ENCODE peak calls at places on chromosome 12, in seven cellular contexts. M is ascending aorta, V is AG09319, S is uterus, I is HFFc6, F is neural crest cell, N is ovary. W is an unnamed sample.
A peak's percentile ranks its signal among the peaks of the same experiment; 100 is the strongest.

GRCh38 chr12:94534761-94535613 is 75.3 kb upstream of the CEP83 start:
- DNase-seq in M (no peak), V (no peak), S (no peak), I (no peak), F (peak; percentile 26), N (no peak), W (no peak)

GRCh38 chr12:4589941-4590340 is 27.9 kb downstream of the DYRK4 start:
- DNase-seq in M (no peak), V (no peak), S (no peak), I (no peak), F (no peak), N (no peak), W (no peak)

GRCh38 chr12:116955382-116956021 is 44.8 kb downstream of the FBXW8 start:
- DNase-seq in M (no peak), V (no peak), S (no peak), I (no peak), F (no peak), N (no peak), W (no peak)

GRCh38 chr12:11228268-11228879 is 41.1 kb downstream of the PRB3 start:
- DNase-seq in M (no peak), V (no peak), S (no peak), I (peak; percentile 19), F (peak; percentile 53), N (no peak), W (peak; percentile 24)

GRCh38 chr12:22416831-22417230 is 82.3 kb upstream of the ST8SIA1 start:
- DNase-seq in M (no peak), V (no peak), S (no peak), I (no peak), F (no peak), N (no peak), W (no peak)

GRCh38 chr12:111349748-111350520 is 19.0 kb downstream of the PHETA1 start:
- DNase-seq in M (no peak), V (no peak), S (no peak), I (no peak), F (no peak), N (no peak), W (no peak)

GRCh38 chr12:52086944-52087835 is 7.7 kb downstream of the SMIM41 start:
- DNase-seq in M (no peak), V (no peak), S (no peak), I (no peak), F (no peak), N (no peak), W (peak; percentile 10)

GRCh38 chr12:120264511-120265202 is 873 bp downstream of the PXN start:
- DNase-seq in M (no peak), V (no peak), S (peak; percentile 36), I (no peak), F (no peak), N (no peak), W (no peak)

GRCh38 chr12:19575307-19576243 is 136.3 kb downstream of the AEBP2 start:
- DNase-seq in M (no peak), V (no peak), S (peak; percentile 84), I (peak; percentile 77), F (no peak), N (peak; percentile 13), W (no peak)

GRCh38 chr12:131604146-131604844 is 106.6 kb upstream of the SFSWAP start:
- DNase-seq in M (no peak), V (no peak), S (no peak), I (no peak), F (no peak), N (no peak), W (peak; percentile 53)

GRCh38 chr12:106585237-106585834 is 2.5 kb downstream of the RFX4 start:
- DNase-seq in M (no peak), V (no peak), S (no peak), I (no peak), F (peak; percentile 5), N (no peak), W (no peak)

GRCh38 chr12:96053476-96054261 is 18.3 kb upstream of the LTA4H start:
- DNase-seq in M (no peak), V (no peak), S (no peak), I (no peak), F (no peak), N (no peak), W (no peak)

GRCh38 chr12:129190827-129191226 is 337.5 kb downstream of the GLT1D1 start:
- DNase-seq in M (no peak), V (no peak), S (no peak), I (no peak), F (no peak), N (no peak), W (no peak)

GRCh38 chr12:129185855-129186254 is 332.6 kb downstream of the GLT1D1 start:
- DNase-seq in M (no peak), V (no peak), S (no peak), I (no peak), F (no peak), N (no peak), W (no peak)

GRCh38 chr12:129184066-129184695 is 330.9 kb downstream of the GLT1D1 start:
- DNase-seq in M (no peak), V (no peak), S (no peak), I (no peak), F (no peak), N (no peak), W (no peak)

DNA sequence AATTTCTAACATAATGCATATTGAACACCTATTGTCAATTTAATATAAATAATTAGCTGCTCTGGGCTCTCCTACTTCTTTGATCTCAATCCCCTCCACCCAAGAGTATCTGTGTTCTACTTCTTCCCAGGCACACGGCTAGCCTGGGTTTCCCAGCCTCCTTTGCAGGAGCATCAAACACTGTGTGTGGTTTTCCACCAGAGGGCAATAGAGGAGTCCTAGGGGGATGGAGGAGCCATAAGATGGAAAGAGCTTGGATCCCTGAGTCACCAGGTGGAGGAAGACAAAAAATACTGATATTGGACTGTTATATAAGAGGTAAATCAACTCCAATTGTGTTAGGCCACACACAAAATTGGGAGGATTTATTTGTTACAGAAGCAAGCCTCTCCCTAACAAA is 333.7 kb downstream of the GLT1D1 start:
- DNase-seq in M (no peak), V (no peak), S (no peak), I (no peak), F (no peak), N (no peak), W (no peak)
- TF ChIP-seq CTCF in M (no peak), V (no peak), S (no peak), I (no peak), F (peak; percentile 31), N (no peak), W (no peak)

DNA sequence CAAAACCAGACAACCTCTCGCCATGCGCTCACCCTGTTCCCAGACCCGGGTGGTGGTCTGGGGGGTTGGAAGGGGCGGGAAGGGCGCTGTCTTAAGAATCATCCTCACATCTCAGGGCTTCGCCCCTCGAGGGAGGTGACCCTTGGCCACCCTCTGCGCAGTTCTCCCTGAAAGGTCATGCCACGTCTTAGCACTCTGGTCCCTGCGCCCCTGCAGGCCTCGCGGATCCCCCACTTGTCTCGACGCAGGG is 40.6 kb upstream of the CAPRIN2 start:
- DNase-seq in M (no peak), V (no peak), S (no peak), I (no peak), F (no peak), N (no peak), W (no peak)
- TF ChIP-seq CTCF in M (no peak), V (no peak), S (no peak), I (no peak), F (no peak), N (no peak), W (no peak)

GRCh38 chr12:64347630-64348029 is 42.9 kb downstream of the C12orf56 start:
- DNase-seq in M (no peak), V (no peak), S (no peak), I (no peak), F (no peak), N (no peak), W (no peak)

GRCh38 chr12:64351265-64351664 is 39.3 kb downstream of the C12orf56 start:
- DNase-seq in M (no peak), V (no peak), S (no peak), I (no peak), F (no peak), N (no peak), W (no peak)

GRCh38 chr12:64352181-64352580 is 38.4 kb downstream of the C12orf56 start:
- DNase-seq in M (no peak), V (no peak), S (no peak), I (no peak), F (no peak), N (no peak), W (no peak)
- TF ChIP-seq CTCF in M (no peak), V (no peak), S (no peak), I (peak; percentile 29), F (no peak), N (no peak), W (no peak)

DNA sequence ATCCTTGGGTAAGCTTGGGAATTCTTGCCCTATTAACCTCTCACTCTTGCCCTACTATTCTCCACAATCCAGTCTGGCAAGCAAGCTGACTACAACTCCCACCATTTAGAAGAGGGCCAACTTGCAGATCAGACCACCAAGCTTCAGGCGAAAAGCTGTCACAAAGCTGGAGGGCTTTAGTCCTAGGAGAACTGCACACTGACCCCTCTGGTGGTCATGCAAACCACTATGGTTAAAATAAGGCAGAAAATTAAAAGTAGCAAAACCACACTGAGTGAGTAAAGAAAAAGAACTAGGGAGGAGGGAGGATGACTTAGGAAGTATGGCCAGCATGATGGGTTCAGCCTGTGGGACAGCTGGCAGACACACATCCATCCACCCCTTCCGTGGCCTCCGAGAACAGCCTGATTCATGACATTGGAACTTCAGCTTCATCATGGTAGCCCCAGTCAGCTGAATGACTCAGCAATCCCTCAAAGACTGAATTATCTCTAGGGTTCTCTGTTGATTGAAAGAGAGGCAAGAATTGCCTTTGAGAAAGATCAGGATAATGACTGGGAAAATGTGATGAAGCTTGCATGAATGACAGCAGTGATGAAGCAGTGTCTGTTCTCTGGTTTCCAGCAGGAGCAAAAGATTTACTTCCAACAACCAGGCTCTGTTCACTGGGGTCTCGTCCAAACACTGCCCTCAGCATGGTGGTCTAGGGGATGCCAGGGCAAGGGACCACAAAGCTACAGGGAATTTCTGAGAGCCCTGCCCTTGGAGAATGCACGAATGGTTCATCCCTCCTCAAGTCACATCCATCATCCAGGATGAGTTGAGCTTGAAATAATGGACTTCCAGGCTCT is 24.4 kb downstream of the PITPNM2 start:
- DNase-seq in M (no peak), V (peak; percentile 92), S (peak; percentile 47), I (peak; percentile 93), F (no peak), N (peak; percentile 72), W (no peak)
- TF ChIP-seq CTCF in M (no peak), V (peak; percentile 42), S (no peak), I (peak; percentile 63), F (no peak), N (no peak), W (no peak)

W was measured in GM10248.